ENCODE peak calls at places on chromosomes 2 and 18, in seven cellular contexts. Z is H9, G is HL-60, F is mesendoderm, Q is kidney epithelial cell, I is WERI-Rb-1, X is thoracic aorta. H is an unnamed sample.

GRCh38 chr2:240567872-240568677 is at the start of gene RNPEPL1:
- DNase-seq in Z (no peak), G (peak; percentile 34), F (no peak), Q (no peak), I (peak; percentile 34), X (no peak), H (peak; percentile 56)

GRCh38 chr2:24613154-24613814 is 122.2 kb downstream of the NCOA1 start:
- DNase-seq in Z (peak; percentile 73), G (peak; percentile 48), F (peak; percentile 91), Q (no peak), I (peak; percentile 60), X (no peak), H (no peak)

GRCh38 chr18:356763-357162 is 88.9 kb upstream of the THOC1 start:
- DNase-seq in Z (no peak), G (no peak), F (no peak), Q (no peak), I (no peak), X (no peak), H (no peak)

GRCh38 chr2:242098034-242098433 is 228.5 kb downstream of the RTP5 start:
- DNase-seq in Z (no peak), G (no peak), F (no peak), Q (no peak), I (no peak), X (no peak), H (no peak)

GRCh38 chr2:237695201-237695780 is 67.9 kb downstream of the LRRFIP1 start:
- DNase-seq in Z (peak; percentile 2), G (peak; percentile 67), F (no peak), Q (peak; percentile 70), I (no peak), X (no peak), H (no peak)

GRCh38 chr2:9336534-9337354 is 86.6 kb downstream of the ITGB1BP1 start:
- DNase-seq in Z (no peak), G (no peak), F (no peak), Q (peak; percentile 63), I (no peak), X (no peak), H (peak; percentile 68)

GRCh38 chr2:54904836-54905235 is 145.4 kb downstream of the RTN4 start:
- DNase-seq in Z (no peak), G (no peak), F (no peak), Q (no peak), I (no peak), X (no peak), H (no peak)

GRCh38 chr2:44100351-44100750 is 68.3 kb upstream of the PPM1B start:
- DNase-seq in Z (no peak), G (peak; percentile 69), F (no peak), Q (peak; percentile 91), I (peak; percentile 90), X (peak; percentile 4), H (peak; percentile 18)

GRCh38 chr18:54233228-54233625 is 8.8 kb upstream of the MBD2 start:
- DNase-seq in Z (no peak), G (no peak), F (no peak), Q (no peak), I (no peak), X (no peak), H (no peak)

GRCh38 chr18:8960740-8961657 is 141.5 kb upstream of the NDUFV2 start:
- DNase-seq in Z (no peak), G (no peak), F (no peak), Q (peak; percentile 68), I (no peak), X (no peak), H (no peak)

DNA sequence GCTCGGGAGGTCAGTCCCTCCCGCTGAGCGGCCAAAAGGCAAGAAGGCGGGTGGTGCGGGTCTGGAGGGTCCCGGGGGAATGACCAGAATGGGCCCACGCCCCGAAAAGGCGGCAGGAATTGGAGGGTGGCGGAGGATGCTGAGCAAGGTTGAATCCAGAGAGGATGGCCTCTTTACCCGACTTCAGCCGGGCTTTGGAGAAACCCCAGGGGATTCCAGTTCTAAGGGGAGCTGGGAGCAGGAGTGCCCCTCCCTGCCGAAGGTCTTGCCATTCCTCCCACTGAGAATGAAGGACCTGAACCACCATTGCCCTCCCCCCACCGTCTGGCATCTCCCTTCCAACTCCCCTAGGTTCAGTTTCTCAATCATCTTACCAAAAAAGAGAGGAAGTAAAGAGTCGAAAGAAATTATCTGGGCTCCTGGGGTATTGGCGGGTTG is 38.9 kb upstream of the ATP6V1B1 start:
- DNase-seq in Z (no peak), G (no peak), F (no peak), Q (no peak), I (no peak), X (no peak), H (no peak)
- H3K27me3 ChIP-seq in Z (peaks cover 96% of the 10 kb centered on the region), G (peaks cover 77% of the 10 kb centered on the region), F (peaks cover 76% of the 10 kb centered on the region), Q (peaks cover 86% of the 10 kb centered on the region), I (no peaks in the 10 kb centered on the region), X (peaks cover 11% of the 10 kb centered on the region), H (peaks cover 86% of the 10 kb centered on the region)

GRCh38 chr18:42067527-42067926 is 112.5 kb downstream of the PIK3C3 start:
- DNase-seq in Z (no peak), G (no peak), F (no peak), Q (no peak), I (no peak), X (no peak), H (no peak)

GRCh38 chr18:42064109-42064508 is 109.1 kb downstream of the PIK3C3 start:
- DNase-seq in Z (no peak), G (no peak), F (no peak), Q (no peak), I (no peak), X (no peak), H (no peak)

GRCh38 chr18:42072407-42072806 is 117.4 kb downstream of the PIK3C3 start:
- DNase-seq in Z (no peak), G (no peak), F (no peak), Q (no peak), I (no peak), X (no peak), H (no peak)

GRCh38 chr18:42068030-42068429 is 113.0 kb downstream of the PIK3C3 start:
- DNase-seq in Z (no peak), G (no peak), F (no peak), Q (no peak), I (no peak), X (no peak), H (no peak)

DNA sequence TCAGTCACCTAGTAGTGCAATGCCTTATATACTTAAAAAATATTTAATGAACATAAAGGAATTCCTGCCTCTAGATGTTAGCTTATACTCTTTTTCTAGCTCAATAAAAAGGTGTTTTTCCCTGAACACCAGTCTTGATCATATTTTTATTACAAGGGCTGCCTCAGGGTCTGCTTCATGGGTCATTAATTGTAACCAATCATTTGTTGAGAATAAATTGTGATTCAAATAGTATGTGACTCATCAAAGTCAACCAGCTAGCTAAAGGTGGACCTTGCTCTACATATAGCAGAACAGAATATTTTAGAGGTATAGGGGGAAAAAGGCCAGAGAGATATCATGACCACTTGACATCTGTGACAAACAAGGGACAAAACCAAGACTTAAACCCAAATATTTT is 114.0 kb downstream of the PIK3C3 start:
- DNase-seq in Z (no peak), G (no peak), F (no peak), Q (no peak), I (no peak), X (no peak), H (no peak)
- H3K27me3 ChIP-seq in Z (no peaks in the 10 kb centered on the region), G (no peaks in the 10 kb centered on the region), F (no peaks in the 10 kb centered on the region), Q (no peaks in the 10 kb centered on the region), I (no peaks in the 10 kb centered on the region), X (no peaks in the 10 kb centered on the region), H (no peaks in the 10 kb centered on the region)

GRCh38 chr18:7733642-7734041 is 166.5 kb downstream of the PTPRM start:
- DNase-seq in Z (peak; percentile 70), G (no peak), F (peak; percentile 32), Q (no peak), I (no peak), X (no peak), H (no peak)
- H3K27me3 ChIP-seq in Z (no peaks in the 10 kb centered on the region), G (no peaks in the 10 kb centered on the region), F (no peaks in the 10 kb centered on the region), Q (no peaks in the 10 kb centered on the region), I (no peaks in the 10 kb centered on the region), X (no peaks in the 10 kb centered on the region), H (no peaks in the 10 kb centered on the region)

DNA sequence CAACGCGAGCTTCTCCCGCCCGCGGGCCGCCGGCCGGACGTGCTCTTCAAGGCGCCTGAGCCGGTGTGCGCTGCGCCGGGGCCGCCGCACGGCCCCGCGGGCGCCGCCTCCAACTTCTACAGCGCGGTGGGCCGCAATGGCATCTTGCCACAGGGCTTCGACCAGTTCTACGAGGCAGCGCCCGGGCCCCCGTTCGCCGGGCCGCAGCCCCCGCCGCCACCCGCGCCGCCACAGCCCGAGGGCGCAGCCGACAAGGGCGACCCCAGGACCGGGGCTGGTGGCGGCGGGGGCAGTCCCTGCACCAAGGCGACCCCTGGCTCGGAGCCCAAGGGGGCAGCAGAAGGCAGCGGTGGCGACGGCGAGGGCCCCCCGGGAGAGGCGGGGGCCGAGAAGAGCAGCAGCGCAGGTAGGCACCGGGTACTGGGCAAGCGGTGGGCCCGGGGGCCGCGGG is 676 bp downstream of the HOXD11 start:
- DNase-seq in Z (peak; percentile 26), G (no peak), F (no peak), Q (no peak), I (no peak), X (no peak), H (no peak)
- H3K27me3 ChIP-seq in Z (peaks cover 93% of the 10 kb centered on the region), G (peaks cover 74% of the 10 kb centered on the region), F (peaks cover 85% of the 10 kb centered on the region), Q (peaks cover 5% of the 10 kb centered on the region), I (peaks cover 89% of the 10 kb centered on the region), X (peaks cover 45% of the 10 kb centered on the region), H (peaks cover 98% of the 10 kb centered on the region)

GRCh38 chr2:12548906-12549305 is 167.8 kb upstream of the TRIB2 start:
- DNase-seq in Z (no peak), G (no peak), F (no peak), Q (no peak), I (no peak), X (no peak), H (no peak)
- H3K27me3 ChIP-seq in Z (no peaks in the 10 kb centered on the region), G (no peaks in the 10 kb centered on the region), F (no peaks in the 10 kb centered on the region), Q (no peaks in the 10 kb centered on the region), I (no peaks in the 10 kb centered on the region), X (no peaks in the 10 kb centered on the region), H (no peaks in the 10 kb centered on the region)

GRCh38 chr2:170369894-170370293 is 191.9 kb downstream of the MYO3B start:
- DNase-seq in Z (no peak), G (no peak), F (peak; percentile 36), Q (no peak), I (no peak), X (no peak), H (no peak)
- H3K27me3 ChIP-seq in Z (no peaks in the 10 kb centered on the region), G (peaks cover 8% of the 10 kb centered on the region), F (no peaks in the 10 kb centered on the region), Q (no peaks in the 10 kb centered on the region), I (no peaks in the 10 kb centered on the region), X (no peaks in the 10 kb centered on the region), H (peaks cover 81% of the 10 kb centered on the region)

DNA sequence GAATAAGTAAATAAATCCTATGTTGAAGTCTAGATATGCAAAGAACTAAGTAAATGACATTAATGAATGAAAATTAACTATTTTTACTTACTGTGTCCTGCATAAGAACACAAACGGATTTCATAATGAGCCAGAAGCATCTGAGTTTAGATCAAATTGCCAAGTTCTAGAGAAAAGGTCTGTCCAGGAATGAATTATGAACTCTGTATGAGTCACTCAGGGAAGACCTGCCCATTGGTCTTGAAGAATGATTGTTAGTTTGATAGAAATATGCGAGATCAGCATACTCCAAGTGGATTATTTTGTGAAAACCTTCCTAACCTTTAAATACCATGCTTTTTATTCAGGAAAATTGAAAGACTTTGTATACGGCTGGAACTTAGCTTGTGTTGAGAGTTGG is 189.5 kb downstream of the DOK6 start:
- DNase-seq in Z (no peak), G (no peak), F (no peak), Q (no peak), I (no peak), X (no peak), H (no peak)
- H3K27me3 ChIP-seq in Z (no peaks in the 10 kb centered on the region), G (no peaks in the 10 kb centered on the region), F (no peaks in the 10 kb centered on the region), Q (no peaks in the 10 kb centered on the region), I (no peaks in the 10 kb centered on the region), X (no peaks in the 10 kb centered on the region), H (no peaks in the 10 kb centered on the region)

H was measured in heart right ventricle.